ENCODE peak calls at places on chromosomes 13 and 19, in nine cellular contexts. One of them, this sample, is unnamed.

GRCh38 chr13:67148219-67148583 is 81.9 kb downstream of the PCDH9 start:
- DNase-seq in AG08395: peak; percentile 32
- DNase-seq in H1: no peak
- DNase-seq in AG10803: peak; percentile 26
- DNase-seq in activated T-helper 9 cell treated with anti-CD3 and anti-CD28 coated beads, Interleukin-2, amount 50 U/mL, for 16 hours: no peak
- DNase-seq in T-helper 2 cell: no peak
- DNase-seq in hepatocyte: no peak
- DNase-seq in cardiac muscle cell: peak; percentile 52
- DNase-seq in T-cell: no peak
- DNase-seq in this sample: no peak

GRCh38 chr13:98839826-98840769 is 87.6 kb upstream of the SLC15A1 start:
- DNase-seq in T-cell: no peak
- DNase-seq in hepatocyte: peak; percentile 85
- DNase-seq in H1: peak; percentile 54
- DNase-seq in AG10803: peak; percentile 61
- DNase-seq in cardiac muscle cell: peak; percentile 70
- DNase-seq in T-helper 2 cell: peak; percentile 38
- DNase-seq in activated T-helper 9 cell treated with anti-CD3 and anti-CD28 coated beads, Interleukin-2, amount 50 U/mL, for 16 hours: peak; percentile 10
- DNase-seq in AG08395: peak; percentile 87
- DNase-seq in this sample: peak; percentile 76

GRCh38 chr19:23996549-23996948 is 81.9 kb downstream of the ZNF726 start:
- DNase-seq in cardiac muscle cell: no peak
- DNase-seq in AG10803: no peak
- DNase-seq in AG08395: no peak
- DNase-seq in T-helper 2 cell: no peak
- DNase-seq in T-cell: no peak
- DNase-seq in hepatocyte: no peak
- DNase-seq in activated T-helper 9 cell treated with anti-CD3 and anti-CD28 coated beads, Interleukin-2, amount 50 U/mL, for 16 hours: no peak
- DNase-seq in H1: no peak
- DNase-seq in this sample: peak; percentile 17

GRCh38 chr19:46284635-46285034 is 12.2 kb upstream of the HIF3A start:
- DNase-seq in T-helper 2 cell: no peak
- DNase-seq in activated T-helper 9 cell treated with anti-CD3 and anti-CD28 coated beads, Interleukin-2, amount 50 U/mL, for 16 hours: no peak
- DNase-seq in AG08395: no peak
- DNase-seq in AG10803: no peak
- DNase-seq in T-cell: no peak
- DNase-seq in hepatocyte: no peak
- DNase-seq in H1: no peak
- DNase-seq in cardiac muscle cell: no peak
- DNase-seq in this sample: no peak

GRCh38 chr13:28735481-28736029 is 16.8 kb upstream of the SLC46A3 start:
- DNase-seq in T-cell: no peak
- DNase-seq in cardiac muscle cell: no peak
- DNase-seq in activated T-helper 9 cell treated with anti-CD3 and anti-CD28 coated beads, Interleukin-2, amount 50 U/mL, for 16 hours: no peak
- DNase-seq in H1: no peak
- DNase-seq in T-helper 2 cell: no peak
- DNase-seq in AG10803: no peak
- DNase-seq in hepatocyte: no peak
- DNase-seq in AG08395: no peak
- DNase-seq in this sample: no peak

GRCh38 chr13:112097770-112098169 is 30.8 kb downstream of the SOX1 start:
- DNase-seq in T-helper 2 cell: no peak
- DNase-seq in hepatocyte: no peak
- DNase-seq in T-cell: no peak
- DNase-seq in cardiac muscle cell: no peak
- DNase-seq in H1: no peak
- DNase-seq in AG10803: no peak
- DNase-seq in activated T-helper 9 cell treated with anti-CD3 and anti-CD28 coated beads, Interleukin-2, amount 50 U/mL, for 16 hours: no peak
- DNase-seq in AG08395: no peak
- DNase-seq in this sample: no peak

GRCh38 chr13:67986234-67986633 is 756.1 kb upstream of the PCDH9 start:
- DNase-seq in cardiac muscle cell: no peak
- DNase-seq in hepatocyte: no peak
- DNase-seq in AG08395: no peak
- DNase-seq in T-cell: no peak
- DNase-seq in AG10803: no peak
- DNase-seq in H1: no peak
- DNase-seq in activated T-helper 9 cell treated with anti-CD3 and anti-CD28 coated beads, Interleukin-2, amount 50 U/mL, for 16 hours: no peak
- DNase-seq in T-helper 2 cell: no peak
- DNase-seq in this sample: no peak

GRCh38 chr13:110304256-110304655 is 2.7 kb downstream of the COL4A1 start:
- DNase-seq in H1: no peak
- DNase-seq in cardiac muscle cell: peak; percentile 61
- DNase-seq in AG10803: peak; percentile 28
- DNase-seq in T-cell: no peak
- DNase-seq in AG08395: no peak
- DNase-seq in hepatocyte: peak; percentile 35
- DNase-seq in T-helper 2 cell: no peak
- DNase-seq in activated T-helper 9 cell treated with anti-CD3 and anti-CD28 coated beads, Interleukin-2, amount 50 U/mL, for 16 hours: no peak
- DNase-seq in this sample: no peak

GRCh38 chr19:11261902-11262839 is at the start of gene DOCK6:
- DNase-seq in T-helper 2 cell: no peak
- DNase-seq in H1: no peak
- DNase-seq in cardiac muscle cell: no peak
- DNase-seq in activated T-helper 9 cell treated with anti-CD3 and anti-CD28 coated beads, Interleukin-2, amount 50 U/mL, for 16 hours: no peak
- DNase-seq in AG08395: peak; percentile 69
- DNase-seq in AG10803: no peak
- DNase-seq in T-cell: no peak
- DNase-seq in hepatocyte: peak; percentile 76
- DNase-seq in this sample: peak; percentile 29

GRCh38 chr13:96052655-96053002 is 572 bp downstream of the UGGT2 start:
- DNase-seq in AG08395: peak; percentile 56
- DNase-seq in hepatocyte: peak; percentile 70
- DNase-seq in H1: no peak
- DNase-seq in AG10803: peak; percentile 64
- DNase-seq in T-helper 2 cell: no peak
- DNase-seq in T-cell: no peak
- DNase-seq in cardiac muscle cell: peak; percentile 68
- DNase-seq in activated T-helper 9 cell treated with anti-CD3 and anti-CD28 coated beads, Interleukin-2, amount 50 U/mL, for 16 hours: no peak
- DNase-seq in this sample: no peak

GRCh38 chr13:91417660-91418325 is 19.4 kb downstream of the GPC5 start:
- DNase-seq in T-cell: no peak
- DNase-seq in hepatocyte: no peak
- DNase-seq in activated T-helper 9 cell treated with anti-CD3 and anti-CD28 coated beads, Interleukin-2, amount 50 U/mL, for 16 hours: no peak
- DNase-seq in AG08395: no peak
- DNase-seq in T-helper 2 cell: peak; percentile 8
- DNase-seq in cardiac muscle cell: no peak
- DNase-seq in H1: no peak
- DNase-seq in AG10803: no peak
- DNase-seq in this sample: no peak

GRCh38 chr13:25489238-25489637 is 117.5 kb downstream of the ATP8A2 start:
- DNase-seq in T-cell: no peak
- DNase-seq in H1: no peak
- DNase-seq in T-helper 2 cell: no peak
- DNase-seq in hepatocyte: no peak
- DNase-seq in AG10803: no peak
- DNase-seq in AG08395: no peak
- DNase-seq in activated T-helper 9 cell treated with anti-CD3 and anti-CD28 coated beads, Interleukin-2, amount 50 U/mL, for 16 hours: no peak
- DNase-seq in cardiac muscle cell: no peak
- DNase-seq in this sample: no peak

GRCh38 chr19:412356-413355 is 3.7 kb upstream of the C2CD4C start:
- DNase-seq in activated T-helper 9 cell treated with anti-CD3 and anti-CD28 coated beads, Interleukin-2, amount 50 U/mL, for 16 hours: no peak
- DNase-seq in hepatocyte: peak; percentile 67
- DNase-seq in T-cell: no peak
- DNase-seq in H1: no peak
- DNase-seq in AG10803: no peak
- DNase-seq in cardiac muscle cell: no peak
- DNase-seq in T-helper 2 cell: no peak
- DNase-seq in AG08395: no peak
- DNase-seq in this sample: no peak

GRCh38 chr19:58330458-58330857 is 3.7 kb downstream of the ZSCAN22 start:
- DNase-seq in cardiac muscle cell: peak; percentile 68
- DNase-seq in H1: no peak
- DNase-seq in activated T-helper 9 cell treated with anti-CD3 and anti-CD28 coated beads, Interleukin-2, amount 50 U/mL, for 16 hours: no peak
- DNase-seq in AG08395: peak; percentile 92
- DNase-seq in T-cell: no peak
- DNase-seq in hepatocyte: peak; percentile 31
- DNase-seq in T-helper 2 cell: no peak
- DNase-seq in AG10803: peak; percentile 59
- DNase-seq in this sample: no peak

GRCh38 chr19:16330368-16330801 is 5.8 kb downstream of the KLF2 start:
- DNase-seq in activated T-helper 9 cell treated with anti-CD3 and anti-CD28 coated beads, Interleukin-2, amount 50 U/mL, for 16 hours: peak; percentile 92
- DNase-seq in cardiac muscle cell: peak; percentile 69
- DNase-seq in hepatocyte: peak; percentile 83
- DNase-seq in AG10803: peak; percentile 79
- DNase-seq in T-cell: peak; percentile 96
- DNase-seq in H1: no peak
- DNase-seq in AG08395: peak; percentile 70
- DNase-seq in T-helper 2 cell: peak; percentile 98
- DNase-seq in this sample: peak; percentile 37

GRCh38 chr19:4067396-4068057 is 828 bp upstream of the ZBTB7A start:
- DNase-seq in activated T-helper 9 cell treated with anti-CD3 and anti-CD28 coated beads, Interleukin-2, amount 50 U/mL, for 16 hours: no peak
- DNase-seq in cardiac muscle cell: no peak
- DNase-seq in H1: no peak
- DNase-seq in T-cell: no peak
- DNase-seq in hepatocyte: no peak
- DNase-seq in T-helper 2 cell: no peak
- DNase-seq in AG08395: no peak
- DNase-seq in AG10803: no peak
- DNase-seq in this sample: no peak

GRCh38 chr19:8513687-8514504 is at the start of gene ZNF414:
- DNase-seq in AG10803: peak; percentile 97
- DNase-seq in H1: peak; percentile 96
- DNase-seq in hepatocyte: peak; percentile 98
- DNase-seq in T-cell: peak; percentile 97
- DNase-seq in cardiac muscle cell: peak; percentile 98
- DNase-seq in T-helper 2 cell: peak; percentile 95
- DNase-seq in AG08395: peak; percentile 98
- DNase-seq in activated T-helper 9 cell treated with anti-CD3 and anti-CD28 coated beads, Interleukin-2, amount 50 U/mL, for 16 hours: peak; percentile 95
- DNase-seq in this sample: peak; percentile 97

GRCh38 chr13:41751277-41751676 is 209.6 kb downstream of the VWA8 start:
- DNase-seq in AG08395: peak; percentile 50
- DNase-seq in H1: no peak
- DNase-seq in T-cell: no peak
- DNase-seq in T-helper 2 cell: no peak
- DNase-seq in cardiac muscle cell: peak; percentile 86
- DNase-seq in hepatocyte: peak; percentile 54
- DNase-seq in AG10803: peak; percentile 40
- DNase-seq in activated T-helper 9 cell treated with anti-CD3 and anti-CD28 coated beads, Interleukin-2, amount 50 U/mL, for 16 hours: no peak
- DNase-seq in this sample: peak; percentile 59

GRCh38 chr13:46382224-46382623 is 4.8 kb downstream of the RUBCNL start:
- DNase-seq in H1: no peak
- DNase-seq in hepatocyte: no peak
- DNase-seq in activated T-helper 9 cell treated with anti-CD3 and anti-CD28 coated beads, Interleukin-2, amount 50 U/mL, for 16 hours: no peak
- DNase-seq in T-cell: no peak
- DNase-seq in AG08395: no peak
- DNase-seq in AG10803: no peak
- DNase-seq in T-helper 2 cell: no peak
- DNase-seq in cardiac muscle cell: no peak
- DNase-seq in this sample: no peak

GRCh38 chr19:2338751-2339643 is 10.5 kb downstream of the SPPL2B start:
- DNase-seq in AG08395: no peak
- DNase-seq in activated T-helper 9 cell treated with anti-CD3 and anti-CD28 coated beads, Interleukin-2, amount 50 U/mL, for 16 hours: no peak
- DNase-seq in AG10803: no peak
- DNase-seq in cardiac muscle cell: no peak
- DNase-seq in hepatocyte: no peak
- DNase-seq in T-helper 2 cell: no peak
- DNase-seq in T-cell: no peak
- DNase-seq in H1: no peak
- DNase-seq in this sample: no peak

GRCh38 chr13:23578411-23579071 is 8.3 kb downstream of the TNFRSF19 start:
- DNase-seq in hepatocyte: peak; percentile 90
- DNase-seq in cardiac muscle cell: peak; percentile 79
- DNase-seq in T-helper 2 cell: peak; percentile 82
- DNase-seq in activated T-helper 9 cell treated with anti-CD3 and anti-CD28 coated beads, Interleukin-2, amount 50 U/mL, for 16 hours: peak; percentile 39
- DNase-seq in AG10803: peak; percentile 73
- DNase-seq in AG08395: peak; percentile 61
- DNase-seq in T-cell: peak; percentile 31
- DNase-seq in H1: peak; percentile 31
- DNase-seq in this sample: peak; percentile 78

GRCh38 chr19:1626417-1627010 is 21.3 kb upstream of the UQCR11 start:
- DNase-seq in cardiac muscle cell: no peak
- DNase-seq in activated T-helper 9 cell treated with anti-CD3 and anti-CD28 coated beads, Interleukin-2, amount 50 U/mL, for 16 hours: no peak
- DNase-seq in T-helper 2 cell: no peak
- DNase-seq in AG08395: no peak
- DNase-seq in T-cell: no peak
- DNase-seq in H1: no peak
- DNase-seq in AG10803: no peak
- DNase-seq in hepatocyte: no peak
- DNase-seq in this sample: no peak

GRCh38 chr19:33465371-33465770 is 56.2 kb downstream of the PEPD start:
- DNase-seq in hepatocyte: no peak
- DNase-seq in H1: no peak
- DNase-seq in AG08395: no peak
- DNase-seq in cardiac muscle cell: no peak
- DNase-seq in T-cell: no peak
- DNase-seq in T-helper 2 cell: no peak
- DNase-seq in AG10803: no peak
- DNase-seq in activated T-helper 9 cell treated with anti-CD3 and anti-CD28 coated beads, Interleukin-2, amount 50 U/mL, for 16 hours: no peak
- DNase-seq in this sample: no peak

GRCh38 chr13:38202730-38203129 is 146.9 kb upstream of the UFM1 start:
- DNase-seq in cardiac muscle cell: peak; percentile 6
- DNase-seq in T-cell: no peak
- DNase-seq in activated T-helper 9 cell treated with anti-CD3 and anti-CD28 coated beads, Interleukin-2, amount 50 U/mL, for 16 hours: no peak
- DNase-seq in H1: no peak
- DNase-seq in AG10803: peak; percentile 42
- DNase-seq in AG08395: no peak
- DNase-seq in T-helper 2 cell: peak; percentile 5
- DNase-seq in hepatocyte: no peak
- DNase-seq in this sample: no peak

GRCh38 chr13:97246596-97246995 is 24.5 kb downstream of the MBNL2 start:
- DNase-seq in T-cell: no peak
- DNase-seq in cardiac muscle cell: no peak
- DNase-seq in AG08395: no peak
- DNase-seq in H1: no peak
- DNase-seq in AG10803: no peak
- DNase-seq in hepatocyte: no peak
- DNase-seq in activated T-helper 9 cell treated with anti-CD3 and anti-CD28 coated beads, Interleukin-2, amount 50 U/mL, for 16 hours: no peak
- DNase-seq in T-helper 2 cell: no peak
- DNase-seq in this sample: no peak

GRCh38 chr19:19110410-19111137 is 27.7 kb downstream of the TMEM161A start:
- DNase-seq in activated T-helper 9 cell treated with anti-CD3 and anti-CD28 coated beads, Interleukin-2, amount 50 U/mL, for 16 hours: no peak
- DNase-seq in T-cell: no peak
- DNase-seq in cardiac muscle cell: peak; percentile 30
- DNase-seq in AG08395: no peak
- DNase-seq in H1: no peak
- DNase-seq in AG10803: no peak
- DNase-seq in hepatocyte: no peak
- DNase-seq in T-helper 2 cell: peak; percentile 51
- DNase-seq in this sample: no peak

GRCh38 chr19:43532571-43532961 is 422 bp upstream of the ZNF575 start:
- DNase-seq in T-helper 2 cell: peak; percentile 89
- DNase-seq in AG10803: no peak
- DNase-seq in cardiac muscle cell: no peak
- DNase-seq in hepatocyte: no peak
- DNase-seq in T-cell: no peak
- DNase-seq in H1: no peak
- DNase-seq in AG08395: no peak
- DNase-seq in activated T-helper 9 cell treated with anti-CD3 and anti-CD28 coated beads, Interleukin-2, amount 50 U/mL, for 16 hours: no peak
- DNase-seq in this sample: peak; percentile 54

GRCh38 chr19:1229837-1230584 is 7.8 kb downstream of the CBARP start:
- DNase-seq in AG10803: no peak
- DNase-seq in AG08395: no peak
- DNase-seq in H1: no peak
- DNase-seq in T-helper 2 cell: no peak
- DNase-seq in cardiac muscle cell: no peak
- DNase-seq in T-cell: no peak
- DNase-seq in activated T-helper 9 cell treated with anti-CD3 and anti-CD28 coated beads, Interleukin-2, amount 50 U/mL, for 16 hours: no peak
- DNase-seq in hepatocyte: no peak
- DNase-seq in this sample: no peak

GRCh38 chr13:39051157-39051556 is 12.9 kb downstream of the NHLRC3 start:
- DNase-seq in cardiac muscle cell: peak; percentile 70
- DNase-seq in T-cell: no peak
- DNase-seq in AG08395: peak; percentile 35
- DNase-seq in AG10803: peak; percentile 55
- DNase-seq in activated T-helper 9 cell treated with anti-CD3 and anti-CD28 coated beads, Interleukin-2, amount 50 U/mL, for 16 hours: no peak
- DNase-seq in H1: no peak
- DNase-seq in T-helper 2 cell: peak; percentile 57
- DNase-seq in hepatocyte: peak; percentile 43
- DNase-seq in this sample: no peak

GRCh38 chr13:113413898-113414282 is 39.4 kb downstream of the ADPRHL1 start:
- DNase-seq in T-cell: no peak
- DNase-seq in cardiac muscle cell: no peak
- DNase-seq in H1: no peak
- DNase-seq in AG08395: peak; percentile 53
- DNase-seq in T-helper 2 cell: no peak
- DNase-seq in AG10803: peak; percentile 57
- DNase-seq in activated T-helper 9 cell treated with anti-CD3 and anti-CD28 coated beads, Interleukin-2, amount 50 U/mL, for 16 hours: no peak
- DNase-seq in hepatocyte: no peak
- DNase-seq in this sample: no peak

GRCh38 chr13:31051999-31052398 is 109.7 kb downstream of the HSPH1 start:
- DNase-seq in activated T-helper 9 cell treated with anti-CD3 and anti-CD28 coated beads, Interleukin-2, amount 50 U/mL, for 16 hours: no peak
- DNase-seq in hepatocyte: no peak
- DNase-seq in H1: no peak
- DNase-seq in cardiac muscle cell: no peak
- DNase-seq in AG08395: no peak
- DNase-seq in AG10803: no peak
- DNase-seq in T-cell: no peak
- DNase-seq in T-helper 2 cell: no peak
- DNase-seq in this sample: no peak